ENCODE peak calls at places on chromosomes 1 and 21, in eight cellular contexts. T is H7; H is hepatocyte; I is CD8-positive, alpha-beta memory T cell; F is endothelial cell of umbilical vein; P is cardiac fibroblast; J is HFF-Myc; E is PC-3. K is an unnamed sample.

GRCh38 chr21:26120833-26121232 is 49.7 kb downstream of the APP start:
- DNase-seq in E (no peak), H (no peak), P (no peak), I (no peak), J (no peak), F (no peak), T (no peak), K (peak)

GRCh38 chr1:162873671-162874666 is 13.0 kb upstream of the CCDC190 start:
- DNase-seq in H (peak), E (peak), P (peak), J (no peak), T (no peak), I (no peak), F (peak), K (peak)

GRCh38 chr1:96934282-96934681 is 212.7 kb downstream of the PTBP2 start:
- DNase-seq in H (peak), F (no peak), I (no peak), J (no peak), P (no peak), E (no peak), T (no peak), K (no peak)

GRCh38 chr1:56374026-56374974 is 205.1 kb downstream of the PLPP3 start:
- DNase-seq in E (peak), T (no peak), F (no peak), H (peak), P (no peak), I (no peak), J (no peak), K (peak)

GRCh38 chr1:11180342-11180744 is 8.8 kb upstream of the ANGPTL7 start:
- DNase-seq in P (peak), H (no peak), F (no peak), J (peak), E (peak), T (no peak), I (no peak), K (peak)

GRCh38 chr21:38811257-38811656 is 5.5 kb downstream of the ETS2 start:
- DNase-seq in T (no peak), H (no peak), F (peak), P (peak), I (no peak), E (peak), J (peak), K (peak)

GRCh38 chr1:22142315-22143064 is 407 bp downstream of the WNT4 start:
- DNase-seq in I (no peak), E (peak), F (peak), T (peak), H (peak), J (no peak), P (peak), K (peak)

GRCh38 chr1:8496473-8496872 is 178.6 kb downstream of the SLC45A1 start:
- DNase-seq in P (no peak), T (no peak), H (no peak), F (no peak), E (no peak), I (peak), J (no peak), K (no peak)

GRCh38 chr1:178101266-178101630 is 7.3 kb downstream of the RASAL2 start:
- DNase-seq in J (no peak), I (no peak), P (peak), E (no peak), F (peak), T (no peak), H (no peak), K (no peak)

GRCh38 chr1:178096421-178096820 is 2.5 kb downstream of the RASAL2 start:
- DNase-seq in J (no peak), F (no peak), P (peak), H (no peak), I (no peak), T (no peak), E (no peak), K (no peak)

GRCh38 chr1:178094752-178095645 is 1.1 kb downstream of the RASAL2 start:
- DNase-seq in P (peak), F (peak), H (no peak), J (no peak), E (peak), T (no peak), I (no peak), K (peak)

GRCh38 chr1:178101654-178102053 is 7.8 kb downstream of the RASAL2 start:
- DNase-seq in P (peak), I (no peak), T (no peak), E (no peak), H (peak), J (no peak), F (peak), K (peak)

DNA sequence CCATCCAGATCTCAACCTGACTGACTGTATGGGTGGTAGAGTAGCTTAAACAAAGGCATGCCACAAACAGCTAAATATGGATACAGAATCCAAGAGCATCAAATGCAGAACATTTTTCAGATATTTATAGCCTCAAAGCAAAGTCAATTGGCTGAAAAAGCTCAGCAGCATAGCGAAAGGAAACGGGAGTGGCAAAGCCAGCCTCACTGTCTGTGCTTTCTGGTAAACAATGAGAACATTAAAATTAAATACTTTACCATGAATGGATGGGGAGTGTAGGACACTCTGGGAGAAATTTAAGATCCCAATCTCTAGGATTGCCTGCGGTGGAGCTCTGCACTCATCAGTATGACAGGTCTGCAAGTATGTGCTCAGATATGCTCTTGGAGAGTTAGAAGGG is 4.4 kb downstream of the RASAL2 start:
- DNase-seq in F (peak), P (peak), T (no peak), H (no peak), I (no peak), E (no peak), J (no peak), K (no peak)
- H3K4me3 ChIP-seq in F (no peak), P (no peak), T (no peak), H (no peak), I (no peak), E (no peak), J (no peak), K (no peak)

DNA sequence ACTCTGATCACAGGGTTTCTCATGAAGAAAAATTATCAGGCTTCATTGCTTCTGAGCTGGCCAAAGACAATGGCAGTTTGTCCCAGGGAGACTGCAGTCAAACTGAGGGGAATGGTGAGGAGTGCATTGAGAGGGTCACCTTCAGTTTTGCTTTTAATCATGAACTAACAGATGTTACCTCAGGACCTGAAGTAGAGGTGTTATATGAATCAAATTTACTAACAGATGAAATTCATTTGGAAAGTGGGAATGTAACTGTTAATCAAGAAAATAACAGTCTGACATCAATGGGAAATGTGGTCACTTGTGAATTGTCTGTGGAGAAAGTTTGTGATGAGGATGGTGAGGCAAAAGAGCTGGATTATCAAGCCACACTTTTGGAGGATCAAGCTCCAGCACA is 79.4 kb upstream of the BMP8A start:
- DNase-seq in P (no peak), T (no peak), F (no peak), E (no peak), J (no peak), I (no peak), H (no peak), K (no peak)
- H3K4me3 ChIP-seq in P (no peak), T (no peak), F (peak), E (peak), J (peak), I (no peak), H (no peak), K (peak)

GRCh38 chr21:44006656-44007055 is 5.5 kb upstream of the TRAPPC10 start:
- DNase-seq in E (no peak), J (no peak), I (no peak), T (no peak), P (peak), F (no peak), H (no peak), K (peak)
- H3K4me3 ChIP-seq in E (no peak), J (no peak), I (no peak), T (no peak), P (no peak), F (no peak), H (no peak), K (peak)

GRCh38 chr1:241550318-241550717 is 18.1 kb downstream of the KMO start:
- DNase-seq in I (no peak), E (no peak), F (no peak), J (no peak), T (no peak), P (no peak), H (no peak), K (no peak)

GRCh38 chr1:241553886-241554592 is 21.9 kb downstream of the KMO start:
- DNase-seq in P (no peak), J (no peak), E (no peak), F (no peak), I (no peak), T (no peak), H (no peak), K (no peak)

GRCh38 chr1:241555526-241555925 is 23.3 kb downstream of the KMO start:
- DNase-seq in T (no peak), J (no peak), H (no peak), P (no peak), F (no peak), I (no peak), E (peak), K (no peak)

GRCh38 chr1:241548008-241548407 is 15.8 kb downstream of the KMO start:
- DNase-seq in T (no peak), E (no peak), F (no peak), J (no peak), H (no peak), I (no peak), P (no peak), K (no peak)

GRCh38 chr1:241551759-241552638 is 19.8 kb downstream of the KMO start:
- DNase-seq in T (no peak), P (peak), H (no peak), I (peak), E (no peak), J (no peak), F (no peak), K (no peak)
- H3K4me3 ChIP-seq in T (no peak), P (no peak), H (no peak), I (peak), E (no peak), J (no peak), F (no peak), K (no peak)

DNA sequence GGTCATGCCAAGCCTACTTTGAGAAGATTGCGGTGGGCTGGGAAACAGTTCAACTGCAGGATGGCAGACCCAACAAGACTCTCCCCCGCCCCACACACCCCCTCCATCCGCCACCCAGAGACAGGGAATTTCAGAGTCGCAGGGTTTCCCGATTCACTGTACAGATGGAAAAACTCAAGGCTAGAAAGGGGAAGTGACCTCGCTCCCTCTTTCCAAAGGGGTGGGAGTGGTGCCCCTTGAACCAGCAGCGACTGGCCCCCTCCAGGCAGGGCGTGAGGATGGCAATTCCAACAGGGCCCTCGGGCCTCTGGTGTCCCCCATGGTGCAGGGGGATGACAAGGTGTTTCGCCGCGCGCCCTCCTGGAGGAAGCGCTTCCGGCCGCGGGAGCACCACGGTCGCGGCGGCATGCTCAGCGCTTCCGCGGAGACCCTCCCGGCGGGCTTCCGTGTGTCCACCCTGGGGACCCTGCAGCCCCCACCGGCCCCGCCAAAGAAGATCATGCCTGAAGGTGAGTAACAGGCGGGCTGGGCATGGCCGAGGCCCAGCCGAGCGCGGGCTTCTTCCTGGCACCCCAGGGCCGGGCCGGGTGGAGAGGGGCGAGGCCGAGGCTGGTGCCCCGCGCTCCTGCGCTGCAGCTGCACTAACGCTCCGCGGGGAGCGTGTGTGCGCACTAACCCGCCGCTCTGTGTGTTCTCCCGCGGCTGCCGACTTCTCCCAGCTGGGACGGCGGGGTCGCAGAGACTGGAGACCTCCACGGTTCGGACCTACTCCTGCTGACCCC is 10.4 kb downstream of the MYOG start:
- DNase-seq in H (no peak), F (no peak), E (no peak), P (no peak), I (no peak), J (no peak), T (peak), K (no peak)
- H3K4me3 ChIP-seq in H (no peak), F (no peak), E (no peak), P (no peak), I (no peak), J (no peak), T (peak), K (no peak)

GRCh38 chr1:197902454-197903195 is at the start of gene C1orf53:
- DNase-seq in F (peak), T (peak), E (peak), H (peak), I (peak), J (peak), P (peak), K (peak)
- H3K4me3 ChIP-seq in F (peak), T (peak), E (peak), H (peak), I (peak), J (peak), P (peak), K (peak)

GRCh38 chr1:150268342-150268705 is 492 bp downstream of the APH1A start:
- DNase-seq in J (no peak), I (peak), E (peak), P (peak), F (peak), H (peak), T (peak), K (peak)
- H3K4me3 ChIP-seq in J (peak), I (peak), E (peak), P (peak), F (peak), H (peak), T (peak), K (peak)

GRCh38 chr1:220271706-220272046 is 577 bp downstream of the RAB3GAP2 start:
- DNase-seq in E (no peak), H (no peak), F (peak), I (no peak), T (peak), J (no peak), P (peak), K (peak)

GRCh38 chr1:220274122-220274855 is 2.0 kb upstream of the RAB3GAP2 start:
- DNase-seq in E (no peak), I (no peak), P (peak), T (peak), J (no peak), H (no peak), F (no peak), K (peak)

GRCh38 chr1:220272047-220272840 is at the start of gene RAB3GAP2:
- DNase-seq in P (peak), H (peak), J (peak), T (peak), F (peak), I (peak), E (peak), K (peak)

GRCh38 chr1:220275430-220275829 is 3.2 kb upstream of the RAB3GAP2 start:
- DNase-seq in I (no peak), J (no peak), T (no peak), P (no peak), E (no peak), H (no peak), F (no peak), K (no peak)

DNA sequence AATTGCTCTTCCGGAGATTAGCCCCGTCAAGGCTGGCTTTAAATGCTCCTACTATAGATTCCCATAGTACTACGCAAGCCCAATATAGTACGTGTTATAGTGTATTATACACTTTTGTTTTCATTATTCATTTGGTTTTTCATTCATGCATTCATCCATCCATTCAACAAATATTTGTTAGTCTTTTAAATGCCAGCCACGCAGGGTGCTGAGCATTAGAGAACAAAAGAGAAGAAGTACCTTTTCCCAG is 513 bp upstream of the RAB3GAP2 start:
- DNase-seq in J (no peak), F (no peak), H (no peak), T (no peak), P (no peak), I (no peak), E (peak), K (no peak)
- H3K4me3 ChIP-seq in J (peak), F (peak), H (peak), T (peak), P (peak), I (peak), E (peak), K (peak)

K was measured in AG10803.